ENCODE peak calls at places on chromosomes 7 and 10, in four cellular contexts. L, B, W and U are unnamed samples.

GRCh38 chr10:51894752-51895151 is 195.4 kb upstream of the CSTF2T start:
- DNase-seq in W (no peak), B (no peak), L (no peak), U (no peak)

GRCh38 chr10:69382382-69383117 is 34.2 kb downstream of the TACR2 start:
- DNase-seq in L (no peak), B (no peak), W (no peak), U (peak; percentile 27)

GRCh38 chr7:105876091-105876963 is at the start of gene ATXN7L1:
- DNase-seq in B (peak; percentile 92), W (no peak), L (peak; percentile 97), U (peak; percentile 87)

GRCh38 chr10:28761084-28761875 is 84.0 kb downstream of the BAMBI start:
- DNase-seq in B (no peak), W (no peak), L (no peak), U (no peak)

GRCh38 chr10:84375011-84375410 is 46.6 kb downstream of the CCSER2 start:
- DNase-seq in L (peak; percentile 31), B (peak; percentile 51), W (peak; percentile 34), U (no peak)

GRCh38 chr10:95300140-95300539 is 9.3 kb upstream of the PDLIM1 start:
- DNase-seq in W (no peak), L (no peak), B (no peak), U (no peak)

GRCh38 chr10:17178006-17178405 is 23.5 kb downstream of the TRDMT1 start:
- DNase-seq in W (no peak), B (no peak), L (no peak), U (no peak)

GRCh38 chr10:88989824-88990527 is 622 bp upstream of the FAS start:
- DNase-seq in B (no peak), L (no peak), W (no peak), U (no peak)

GRCh38 chr7:105649727-105650381 is 68.6 kb upstream of the EFCAB10 start:
- DNase-seq in L (no peak), W (no peak), B (no peak), U (no peak)

GRCh38 chr10:21760332-21760731 is 226.3 kb downstream of the MLLT10 start:
- DNase-seq in L (no peak), W (no peak), B (no peak), U (no peak)

GRCh38 chr7:151174246-151175046 is 7.0 kb upstream of the GBX1 start:
- DNase-seq in L (no peak), B (no peak), W (no peak), U (no peak)

GRCh38 chr7:44184221-44184873 is 4.9 kb downstream of the GCK start:
- DNase-seq in L (no peak), W (no peak), B (no peak), U (peak; percentile 73)

GRCh38 chr7:37408241-37408884 is 40.3 kb downstream of the ELMO1 start:
- DNase-seq in W (no peak), L (no peak), B (no peak), U (no peak)

GRCh38 chr10:58932821-58933314 is 243.6 kb upstream of the PHYHIPL start:
- DNase-seq in W (no peak), L (no peak), B (no peak), U (no peak)

GRCh38 chr10:16870331-16870730 is 53.1 kb upstream of the RSU1 start:
- DNase-seq in B (no peak), W (no peak), L (no peak), U (no peak)

GRCh38 chr7:106855540-106856132 is 9.4 kb upstream of the PIK3CG start:
- DNase-seq in B (no peak), L (no peak), W (no peak), U (no peak)

GRCh38 chr7:116499168-116500070 is at the start of gene CAV2:
- DNase-seq in L (peak; percentile 91), W (no peak), B (no peak), U (peak; percentile 82)

GRCh38 chr7:157576415-157576814 is 239.6 kb downstream of the DNAJB6 start:
- DNase-seq in B (no peak), L (no peak), W (no peak), U (no peak)

GRCh38 chr7:150971242-150972048 is 6.7 kb downstream of the KCNH2 start:
- DNase-seq in L (peak; percentile 79), B (no peak), W (no peak), U (no peak)

GRCh38 chr10:11639861-11640764 is 28.7 kb upstream of the USP6NL start:
- DNase-seq in B (peak; percentile 96), L (peak; percentile 65), W (no peak), U (no peak)

GRCh38 chr7:130880668-130881067 is 146.7 kb upstream of the KLF14 start:
- DNase-seq in B (no peak), W (no peak), L (no peak), U (no peak)

GRCh38 chr7:1673581-1674102 is 3.6 kb downstream of the ELFN1 start:
- DNase-seq in L (no peak), B (no peak), W (no peak), U (no peak)

GRCh38 chr10:26157734-26158133 is 58.8 kb upstream of the GAD2 start:
- DNase-seq in B (no peak), L (no peak), W (no peak), U (no peak)

GRCh38 chr10:98423691-98424120 is 8.7 kb upstream of the PYROXD2 start:
- DNase-seq in L (no peak), W (no peak), B (peak; percentile 41), U (no peak)

GRCh38 chr10:70903262-70903921 is 15.0 kb upstream of the PCBD1 start:
- DNase-seq in L (peak; percentile 74), B (peak; percentile 23), W (no peak), U (peak; percentile 59)

GRCh38 chr7:27168265-27168947 is 3.1 kb upstream of the HOXA9 start:
- DNase-seq in B (no peak), W (no peak), L (no peak), U (no peak)

GRCh38 chr7:14899065-14899464 is 3.5 kb downstream of the DGKB start:
- DNase-seq in B (no peak), L (no peak), W (no peak), U (no peak)

DNA sequence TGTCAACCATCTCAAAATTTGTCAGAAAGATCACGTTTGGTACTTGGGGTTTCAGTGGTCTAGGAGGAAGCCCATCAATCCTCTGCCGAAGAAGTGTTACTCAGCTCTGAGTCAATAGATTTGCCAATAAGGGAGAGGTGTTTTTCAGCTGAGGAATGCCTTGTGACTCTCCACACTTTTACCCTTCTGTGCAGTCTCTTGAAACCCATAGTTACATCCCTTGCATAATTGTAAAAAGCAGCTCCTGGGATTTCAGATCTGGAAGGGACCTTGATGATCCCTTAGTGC is 47.5 kb downstream of the INSYN2A start:
- DNase-seq in B (no peak), L (no peak), W (no peak), U (peak; percentile 57)
- TF ChIP-seq JUNB in B (no peak), L (no peak), W (no peak), U (no peak)

GRCh38 chr7:100157069-100157333 is 1.5 kb downstream of the TRAPPC14 start:
- DNase-seq in W (no peak), B (no peak), L (no peak), U (no peak)
- TF ChIP-seq RFX5 in W (no peak), B (no peak), L (no peak), U (no peak)

DNA sequence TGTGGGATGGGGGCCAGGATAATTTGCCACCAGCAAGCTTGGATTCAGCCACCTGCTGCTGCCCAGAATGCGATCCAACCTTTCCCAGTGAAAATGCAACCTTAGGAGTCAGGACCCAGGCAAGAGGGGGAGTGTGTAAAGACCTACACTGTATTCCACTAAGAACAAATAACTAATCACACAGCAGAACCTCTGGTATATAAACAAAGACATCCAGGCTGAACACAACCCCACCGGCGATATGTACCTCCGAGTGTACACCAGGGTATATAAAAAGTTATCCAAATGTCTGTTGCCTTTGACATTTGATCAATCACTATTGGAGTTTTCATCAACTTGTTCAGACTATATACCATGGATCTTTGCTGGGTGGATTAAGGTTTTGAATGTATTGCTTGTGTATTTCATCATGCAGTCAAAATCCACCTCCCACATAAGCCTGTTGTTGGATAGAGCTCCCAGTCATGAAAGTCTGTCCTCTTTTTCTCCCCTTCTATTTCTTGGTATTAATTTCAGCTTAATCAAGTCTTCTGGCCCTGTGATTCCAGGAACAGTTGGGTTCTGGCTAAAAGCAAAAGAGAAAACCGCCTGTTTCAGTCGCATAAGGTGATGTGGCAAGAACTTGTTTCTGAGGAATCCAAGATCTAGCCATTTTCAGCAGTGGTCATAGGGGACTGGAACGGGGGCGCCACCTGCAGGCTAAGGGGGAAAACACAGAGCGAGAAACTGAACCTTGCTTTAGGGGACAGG is 290.7 kb downstream of the CCDC3 start:
- DNase-seq in B (peak; percentile 41), L (peak; percentile 62), W (peak; percentile 26), U (peak; percentile 84)
- TF ChIP-seq JUNB in B (no peak), L (no peak), W (no peak), U (no peak)

GRCh38 chr7:135678612-135679575 is 16.6 kb downstream of the STMP1 start:
- DNase-seq in B (no peak), L (no peak), W (no peak), U (no peak)
- TF ChIP-seq RFX5 in B (no peak), L (no peak), W (no peak), U (no peak)

DNA sequence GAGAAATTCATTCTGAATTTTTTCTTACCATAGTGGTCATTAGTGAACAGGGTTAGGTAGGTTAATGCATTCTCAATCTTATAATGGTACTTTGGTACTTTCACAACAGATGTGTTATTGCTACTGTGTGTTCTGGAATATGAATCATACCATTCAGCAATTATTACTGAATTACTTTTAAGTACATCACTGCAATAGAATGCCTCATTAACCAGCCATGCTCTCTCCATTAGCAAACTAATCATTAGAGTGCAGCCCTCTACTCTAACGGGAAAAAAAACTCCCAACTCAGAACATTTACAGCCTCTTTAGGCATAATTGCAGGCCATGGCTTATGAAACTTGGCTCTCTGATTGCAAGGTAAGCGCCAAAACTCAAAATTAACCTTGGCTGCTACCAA is 102.0 kb downstream of the DOCK4 start:
- DNase-seq in W (no peak), L (no peak), B (no peak), U (no peak)
- TF ChIP-seq JUNB in W (no peak), L (no peak), B (no peak), U (no peak)

DNA sequence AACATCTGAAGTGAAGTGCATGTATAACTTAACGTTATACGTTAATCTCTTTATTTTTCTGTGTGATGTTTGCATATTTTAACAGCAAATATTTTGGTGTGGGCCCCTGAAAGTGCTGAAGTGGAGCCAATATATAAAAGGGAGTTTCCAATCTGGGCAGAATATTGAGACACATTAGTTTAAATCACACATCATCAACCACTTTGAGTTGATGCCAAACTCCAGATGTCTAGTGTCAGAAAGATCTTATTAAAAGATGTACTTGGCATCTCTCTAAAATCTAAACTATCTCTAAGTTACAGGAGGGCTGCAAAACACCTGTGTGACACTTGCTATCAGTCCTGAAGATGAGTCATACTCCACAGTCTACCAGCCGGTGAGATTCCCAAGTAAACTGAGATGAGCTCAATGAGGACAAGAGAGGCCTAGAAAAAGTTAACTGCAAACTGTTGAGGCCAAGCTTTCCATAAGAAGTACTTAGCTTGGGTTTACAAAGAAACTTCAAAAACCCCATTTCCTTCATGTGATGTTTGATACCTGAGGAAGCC is 11.4 kb downstream of the JAZF1 start:
- DNase-seq in L (no peak), W (no peak), B (no peak), U (no peak)
- TF ChIP-seq RFX5 in L (no peak), W (no peak), B (no peak), U (no peak)